ENCODE peak calls at places on chromosomes 2 and 18, in five cellular contexts. A is kidney epithelial cell, M is NB4, F is heart right ventricle, S is IMR-90. T is an unnamed sample.

GRCh38 chr2:142241016-142241415 is 110.2 kb upstream of the LRP1B start:
- DNase-seq in A (no peak), M (no peak), F (no peak), S (no peak), T (no peak)

GRCh38 chr2:890791-891190 is 59.9 kb upstream of the SNTG2 start:
- DNase-seq in A (no peak), M (no peak), F (no peak), S (no peak), T (peak)

GRCh38 chr2:107529146-107529545 is 297.5 kb upstream of the RGPD4 start:
- DNase-seq in A (no peak), M (no peak), F (peak), S (no peak), T (no peak)

GRCh38 chr2:3805120-3805519 is 101.7 kb downstream of the DCDC2C start:
- DNase-seq in A (no peak), M (peak), F (no peak), S (no peak), T (no peak)

GRCh38 chr2:74146929-74147728 is 583 bp downstream of the BOLA3 start:
- DNase-seq in A (no peak), M (peak), F (no peak), S (peak), T (no peak)

GRCh38 chr2:105388971-105389381 is 9.9 kb downstream of the FHL2 start:
- DNase-seq in A (no peak), M (no peak), F (no peak), S (peak), T (peak)

GRCh38 chr2:75100011-75100680 is 99.2 kb downstream of the TACR1 start:
- DNase-seq in A (peak), M (no peak), F (no peak), S (peak), T (peak)

GRCh38 chr18:63051928-63052327 is 267.6 kb downstream of the BCL2 start:
- DNase-seq in A (no peak), M (no peak), F (no peak), S (no peak), T (no peak)

GRCh38 chr2:234518986-234519642 is 22.2 kb upstream of the ARL4C start:
- DNase-seq in A (no peak), M (no peak), F (no peak), S (no peak), T (no peak)

GRCh38 chr2:33946198-33946597 is 347.1 kb upstream of the FAM98A start:
- DNase-seq in A (peak), M (no peak), F (no peak), S (no peak), T (no peak)

DNA sequence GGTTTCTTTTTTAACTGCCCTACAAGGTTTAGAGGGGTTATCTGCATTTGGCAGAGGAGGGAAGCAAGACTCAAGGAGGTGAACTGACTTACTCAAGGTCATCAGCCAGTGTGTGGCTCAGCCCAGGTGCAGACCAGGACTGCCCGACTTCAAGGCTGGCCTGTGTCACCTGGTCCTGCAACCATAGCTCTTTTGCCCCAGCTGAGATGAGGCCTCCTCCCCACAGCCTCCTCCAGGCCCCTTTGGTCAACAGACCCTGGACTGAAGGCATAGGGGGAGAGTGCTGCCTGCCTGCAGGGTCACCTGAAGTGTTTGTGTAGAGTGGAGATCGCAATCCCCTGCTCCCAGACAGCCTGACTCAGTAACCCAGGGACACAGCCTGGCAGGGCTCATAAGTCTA is 168.5 kb upstream of the GLI2 start:
- DNase-seq in A (no peak), M (no peak), F (no peak), S (no peak), T (no peak)
- H3K4me3 ChIP-seq in A (no peak), M (no peak), F (no peak), S (no peak), T (no peak)

GRCh38 chr2:128313076-128313836 is 5.4 kb downstream of the HS6ST1 start:
- DNase-seq in A (no peak), M (peak), F (no peak), S (peak), T (no peak)
- TF ChIP-seq CTCF in A (peak), M (peak), F (no peak), S (peak), T (peak)

GRCh38 chr2:30194421-30194820 is 36.9 kb upstream of the LBH start:
- DNase-seq in A (no peak), M (no peak), F (no peak), S (no peak), T (no peak)
- H3K4me3 ChIP-seq in A (no peak), M (no peak), F (no peak), S (no peak), T (no peak)

GRCh38 chr2:228037915-228038314 is 143.6 kb downstream of the SPHKAP start:
- DNase-seq in A (no peak), M (no peak), F (no peak), S (no peak), T (no peak)

GRCh38 chr2:228040995-228041394 is 140.5 kb downstream of the SPHKAP start:
- DNase-seq in A (no peak), M (no peak), F (no peak), S (no peak), T (no peak)

DNA sequence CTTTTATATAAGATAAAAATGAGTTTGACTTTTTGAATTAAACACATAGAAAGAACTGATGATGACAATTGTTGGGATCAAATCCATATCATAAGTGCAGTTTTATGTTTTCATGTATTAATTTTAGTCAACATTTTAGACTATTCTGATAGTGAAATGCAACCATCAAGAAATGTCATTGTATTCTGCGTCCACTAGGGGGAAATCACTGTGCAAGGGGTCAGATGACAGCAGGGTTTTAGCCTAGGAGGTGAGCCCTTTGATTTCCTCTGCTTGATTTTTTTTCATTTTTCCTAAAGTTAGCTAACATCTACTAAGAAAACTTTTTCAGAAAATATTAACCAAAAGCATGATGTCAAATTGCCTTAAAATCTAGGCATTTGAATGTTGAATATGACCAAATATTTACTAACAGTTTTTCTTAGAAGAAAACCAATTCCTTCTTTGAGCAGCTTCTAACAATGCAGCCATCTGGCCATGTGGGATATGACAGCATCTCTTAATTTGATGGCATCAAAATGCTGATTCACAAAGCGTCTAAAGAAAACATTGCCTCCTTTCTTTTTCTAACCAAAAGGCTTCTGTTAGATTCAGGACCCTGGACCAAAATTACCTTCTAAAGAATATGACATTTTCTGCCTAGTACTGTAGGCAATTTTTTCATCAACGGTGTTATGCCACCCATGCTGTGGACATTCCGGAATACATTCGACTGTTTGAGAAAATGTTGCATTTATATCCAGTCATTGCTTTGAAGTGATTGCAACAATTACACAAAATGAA is 141.5 kb downstream of the SPHKAP start:
- DNase-seq in A (no peak), M (peak), F (no peak), S (no peak), T (no peak)
- TF ChIP-seq CTCF in A (peak), M (peak), F (peak), S (peak), T (peak)

GRCh38 chr18:57438669-57439616 is 3.8 kb downstream of the ONECUT2 start:
- DNase-seq in A (no peak), M (peak), F (no peak), S (no peak), T (no peak)
- H3K4me3 ChIP-seq in A (no peak), M (no peak), F (peak), S (no peak), T (no peak)

GRCh38 chr2:46365913-46366674 is 68.9 kb downstream of the EPAS1 start:
- DNase-seq in A (no peak), M (no peak), F (no peak), S (peak), T (no peak)
- TF ChIP-seq CTCF in A (peak), M (peak), F (peak), S (peak), T (peak)

GRCh38 chr2:20225294-20226151 is 593 bp upstream of the SDC1 start:
- DNase-seq in A (no peak), M (peak), F (no peak), S (peak), T (no peak)

GRCh38 chr2:20223345-20224190 is 1.4 kb downstream of the SDC1 start:
- DNase-seq in A (no peak), M (peak), F (no peak), S (peak), T (no peak)

GRCh38 chr2:20222769-20223344 is 2.1 kb downstream of the SDC1 start:
- DNase-seq in A (no peak), M (no peak), F (no peak), S (no peak), T (no peak)

GRCh38 chr2:20224716-20225293 is at the start of gene SDC1:
- DNase-seq in A (no peak), M (peak), F (no peak), S (peak), T (no peak)

GRCh38 chr2:20224191-20224715 is 677 bp downstream of the SDC1 start:
- DNase-seq in A (no peak), M (no peak), F (no peak), S (no peak), T (no peak)
- H3K4me3 ChIP-seq in A (peak), M (peak), F (peak), S (peak), T (peak)

GRCh38 chr2:22377251-22377650 is 1007.7 kb upstream of the KLHL29 start:
- DNase-seq in A (no peak), M (no peak), F (no peak), S (no peak), T (no peak)

GRCh38 chr2:22375094-22375493 is 1009.9 kb upstream of the KLHL29 start:
- DNase-seq in A (no peak), M (peak), F (no peak), S (no peak), T (no peak)
- TF ChIP-seq CTCF in A (peak), M (peak), F (no peak), S (no peak), T (no peak)

GRCh38 chr2:216696751-216697560 is 1.6 kb upstream of the IGFBP5 start:
- DNase-seq in A (no peak), M (peak), F (no peak), S (peak), T (no peak)

GRCh38 chr2:216695401-216695821 is at the start of gene IGFBP5:
- DNase-seq in A (no peak), M (peak), F (peak), S (peak), T (no peak)

GRCh38 chr2:216694826-216695217 is 527 bp downstream of the IGFBP5 start:
- DNase-seq in A (no peak), M (no peak), F (no peak), S (no peak), T (no peak)

GRCh38 chr2:216698291-216698690 is 2.9 kb upstream of the IGFBP5 start:
- DNase-seq in A (no peak), M (no peak), F (no peak), S (no peak), T (no peak)

GRCh38 chr2:216696321-216696720 is 972 bp upstream of the IGFBP5 start:
- DNase-seq in A (no peak), M (no peak), F (no peak), S (no peak), T (no peak)
- H3K4me3 ChIP-seq in A (no peak), M (no peak), F (no peak), S (no peak), T (no peak)

T was measured in BJ.